ENCODE peak calls at places on chromosomes 2 and 18, in six cellular contexts. Z, P, G, L, T and O are unnamed samples.
A peak's percentile ranks its signal among the peaks of the same experiment; 100 is the strongest.

GRCh38 chr2:28394331-28394877 is 1.7 kb downstream of the FOSL2 start:
- DNase-seq in T (peak; percentile 65), Z (no peak), G (peak; percentile 76), P (no peak), L (peak; percentile 64), O (no peak)

GRCh38 chr2:241636983-241637232 is at the start of gene THAP4:
- DNase-seq in P (no peak), T (no peak), G (peak; percentile 82), Z (peak; percentile 54), L (peak; percentile 63), O (no peak)

GRCh38 chr2:134118279-134119116 is 135.4 kb upstream of the MGAT5 start:
- DNase-seq in P (peak; percentile 91), L (peak; percentile 96), G (peak; percentile 97), T (peak; percentile 96), Z (peak; percentile 83), O (peak; percentile 96)

GRCh38 chr2:85959191-85959590 is 70.4 kb upstream of the ST3GAL5 start:
- DNase-seq in L (no peak), Z (no peak), G (no peak), T (no peak), P (no peak), O (no peak)

GRCh38 chr2:170255971-170256370 is 78.0 kb downstream of the MYO3B start:
- DNase-seq in P (no peak), G (peak; percentile 70), Z (no peak), L (no peak), T (no peak), O (peak; percentile 8)

GRCh38 chr2:127577503-127577902 is 42.0 kb downstream of the MYO7B start:
- DNase-seq in T (no peak), Z (no peak), G (no peak), L (no peak), P (no peak), O (no peak)

GRCh38 chr2:232876978-232877441 is 6.9 kb downstream of the SNORC start:
- DNase-seq in G (no peak), T (no peak), P (no peak), Z (no peak), L (no peak), O (no peak)

GRCh38 chr2:15797231-15797945 is 143.0 kb upstream of the MYCN start:
- DNase-seq in P (no peak), L (no peak), T (no peak), G (no peak), Z (no peak), O (no peak)

GRCh38 chr2:138474093-138474834 is 27.3 kb upstream of the SPOPL start:
- DNase-seq in G (no peak), L (no peak), P (no peak), Z (no peak), T (peak; percentile 22), O (no peak)

GRCh38 chr2:144390424-144391020 is 129.4 kb downstream of the ZEB2 start:
- DNase-seq in T (no peak), L (no peak), G (peak; percentile 92), Z (no peak), P (no peak), O (peak; percentile 29)

GRCh38 chr2:218780851-218781690 is 876 bp upstream of the CYP27A1 start:
- DNase-seq in L (no peak), G (no peak), P (no peak), Z (no peak), T (no peak), O (no peak)

GRCh38 chr18:13982136-13982535 is 66.8 kb upstream of the MC2R start:
- DNase-seq in G (no peak), T (no peak), P (no peak), Z (no peak), L (no peak), O (no peak)
- TF ChIP-seq CTCF in G (no peak), T (no peak), P (no peak), Z (no peak), L (no peak), O (no peak)

DNA sequence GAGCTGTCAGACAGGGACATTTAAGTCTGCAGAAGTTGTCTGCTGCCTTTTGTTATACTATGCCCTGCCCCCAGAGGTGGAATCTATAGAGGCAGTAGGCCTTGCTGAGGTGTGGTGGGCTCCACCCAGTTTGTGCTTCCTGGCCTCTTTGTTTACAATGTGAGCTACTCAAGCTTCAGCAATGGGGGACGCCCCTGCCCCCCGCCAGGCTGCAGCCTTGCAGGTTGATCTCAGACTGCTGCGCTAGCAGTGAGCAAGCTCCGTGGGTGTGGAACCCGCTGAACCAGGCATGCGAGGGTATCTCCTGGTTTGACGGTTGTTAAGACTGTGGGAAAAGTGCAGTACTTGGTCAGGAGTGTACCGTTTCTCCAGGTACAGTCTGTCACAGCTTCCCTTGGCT is 24.0 kb upstream of the PAIP2B start:
- DNase-seq in Z (no peak), P (no peak), G (no peak), T (no peak), L (no peak), O (no peak)
- H3K4me3 ChIP-seq in Z (no peak overlapping the region), P (no peak overlapping the region), G (no peak overlapping the region), T (no peak overlapping the region), L (no peak overlapping the region), O (no peak overlapping the region)

GRCh38 chr2:39851691-39852110 is 72.6 kb upstream of the THUMPD2 start:
- DNase-seq in G (peak; percentile 96), T (no peak), P (no peak), Z (no peak), L (no peak), O (peak; percentile 74)
- TF ChIP-seq CTCF in G (peak; percentile 53), T (no peak), P (no peak), Z (no peak), L (no peak), O (peak; percentile 49)

GRCh38 chr2:42828487-42829416 is 36.4 kb upstream of the HAAO start:
- DNase-seq in L (peak; percentile 76), G (peak; percentile 66), Z (peak; percentile 70), T (peak; percentile 54), P (peak; percentile 61), O (no peak)
- H3K4me3 ChIP-seq in L (no peak overlapping the region), G (no peak overlapping the region), Z (no peak overlapping the region), T (no peak overlapping the region), P (no peak overlapping the region), O (no peak overlapping the region)

GRCh38 chr18:907880-908512 is 3.3 kb downstream of the ADCYAP1 start:
- DNase-seq in Z (no peak), T (no peak), G (no peak), L (no peak), P (no peak), O (no peak)

GRCh38 chr18:906416-907170 is 1.9 kb downstream of the ADCYAP1 start:
- DNase-seq in T (no peak), G (no peak), P (peak; percentile 4), Z (no peak), L (no peak), O (no peak)

GRCh38 chr18:908631-909621 is 4.3 kb downstream of the ADCYAP1 start:
- DNase-seq in L (no peak), T (no peak), G (no peak), Z (no peak), P (no peak), O (no peak)

GRCh38 chr18:905948-906415 is 1.3 kb downstream of the ADCYAP1 start:
- DNase-seq in T (no peak), Z (no peak), L (no peak), G (no peak), P (no peak), O (no peak)

GRCh38 chr18:907171-907879 is 2.7 kb downstream of the ADCYAP1 start:
- DNase-seq in G (no peak), L (no peak), P (peak; percentile 14), T (no peak), Z (no peak), O (no peak)
- TF ChIP-seq CTCF in G (no peak), L (no peak), P (no peak), T (no peak), Z (no peak), O (no peak)

GRCh38 chr2:159795781-159796667 is 2.0 kb downstream of the CD302 start:
- DNase-seq in L (no peak), G (peak; percentile 58), T (no peak), P (no peak), Z (no peak), O (no peak)
- H3K4me3 ChIP-seq in L (no peak overlapping the region), G (no peak overlapping the region), T (no peak overlapping the region), P (peak overlapping the region; percentile 72), Z (no peak overlapping the region), O (no peak overlapping the region)

GRCh38 chr2:199405241-199405640 is 52.5 kb downstream of the SATB2 start:
- DNase-seq in G (peak; percentile 8), T (no peak), P (no peak), Z (no peak), L (no peak), O (no peak)
- TF ChIP-seq CTCF in G (peak; percentile 31), T (peak; percentile 46), P (peak; percentile 18), Z (no peak), L (peak; percentile 12), O (no peak)